ENCODE peak calls at places on chromosomes 13 and 19, in six cellular contexts. One of them, this sample, is unnamed.
A peak's percentile ranks its signal among the peaks of the same experiment; 100 is the strongest.

GRCh38 chr13:78022164-78022877 is 103.7 kb upstream of the EDNRB start:
- DNase-seq in endodermal cell: no peak
- DNase-seq in left lung: peak; percentile 39
- DNase-seq in hepatocyte: no peak
- DNase-seq in H1: no peak
- DNase-seq in cardiac muscle cell: peak; percentile 70
- DNase-seq in this sample: peak; percentile 45

GRCh38 chr13:67355791-67356190 is 125.7 kb upstream of the PCDH9 start:
- DNase-seq in endodermal cell: no peak
- DNase-seq in hepatocyte: no peak
- DNase-seq in cardiac muscle cell: no peak
- DNase-seq in H1: no peak
- DNase-seq in left lung: no peak
- DNase-seq in this sample: no peak

GRCh38 chr19:48674216-48674809 is 1.5 kb upstream of the NTN5 start:
- DNase-seq in left lung: no peak
- DNase-seq in endodermal cell: peak; percentile 75
- DNase-seq in H1: no peak
- DNase-seq in cardiac muscle cell: no peak
- DNase-seq in hepatocyte: no peak
- DNase-seq in this sample: no peak

GRCh38 chr13:53121131-53121773 is 92.6 kb downstream of the OLFM4 start:
- DNase-seq in left lung: no peak
- DNase-seq in H1: no peak
- DNase-seq in cardiac muscle cell: no peak
- DNase-seq in endodermal cell: no peak
- DNase-seq in hepatocyte: no peak
- DNase-seq in this sample: no peak

GRCh38 chr13:73625562-73626339 is 508.5 kb downstream of the KLF12 start:
- DNase-seq in endodermal cell: no peak
- DNase-seq in H1: no peak
- DNase-seq in left lung: no peak
- DNase-seq in cardiac muscle cell: no peak
- DNase-seq in hepatocyte: no peak
- DNase-seq in this sample: no peak

GRCh38 chr19:42081584-42082258 is 5.8 kb downstream of the ZNF574 start:
- DNase-seq in endodermal cell: no peak
- DNase-seq in hepatocyte: peak; percentile 58
- DNase-seq in left lung: no peak
- DNase-seq in H1: no peak
- DNase-seq in cardiac muscle cell: peak; percentile 62
- DNase-seq in this sample: no peak

GRCh38 chr13:26061947-26062346 is 10.1 kb upstream of the SHISA2 start:
- DNase-seq in cardiac muscle cell: peak; percentile 73
- DNase-seq in left lung: no peak
- DNase-seq in endodermal cell: no peak
- DNase-seq in hepatocyte: peak; percentile 16
- DNase-seq in H1: no peak
- DNase-seq in this sample: no peak

GRCh38 chr13:24178847-24179845 is 18.6 kb downstream of the SPATA13 start:
- DNase-seq in H1: no peak
- DNase-seq in left lung: no peak
- DNase-seq in endodermal cell: no peak
- DNase-seq in cardiac muscle cell: no peak
- DNase-seq in hepatocyte: no peak
- DNase-seq in this sample: no peak

GRCh38 chr13:40329682-40330485 is 336.6 kb downstream of the FOXO1 start:
- DNase-seq in H1: no peak
- DNase-seq in cardiac muscle cell: peak; percentile 61
- DNase-seq in left lung: no peak
- DNase-seq in hepatocyte: no peak
- DNase-seq in endodermal cell: no peak
- DNase-seq in this sample: no peak

GRCh38 chr13:19685445-19685844 is 52.0 kb downstream of the MPHOSPH8 start:
- DNase-seq in H1: no peak
- DNase-seq in cardiac muscle cell: no peak
- DNase-seq in left lung: no peak
- DNase-seq in hepatocyte: no peak
- DNase-seq in endodermal cell: no peak
- DNase-seq in this sample: no peak

GRCh38 chr19:46976845-46977320 is 42.8 kb upstream of the NPAS1 start:
- DNase-seq in left lung: peak; percentile 56
- DNase-seq in H1: no peak
- DNase-seq in endodermal cell: peak; percentile 94
- DNase-seq in cardiac muscle cell: peak; percentile 83
- DNase-seq in hepatocyte: peak; percentile 62
- DNase-seq in this sample: peak; percentile 89

GRCh38 chr13:31160857-31161582 is 684 bp downstream of the HSPH1 start:
- DNase-seq in endodermal cell: peak; percentile 73
- DNase-seq in left lung: peak; percentile 84
- DNase-seq in hepatocyte: peak; percentile 83
- DNase-seq in cardiac muscle cell: peak; percentile 85
- DNase-seq in H1: no peak
- DNase-seq in this sample: peak; percentile 59

DNA sequence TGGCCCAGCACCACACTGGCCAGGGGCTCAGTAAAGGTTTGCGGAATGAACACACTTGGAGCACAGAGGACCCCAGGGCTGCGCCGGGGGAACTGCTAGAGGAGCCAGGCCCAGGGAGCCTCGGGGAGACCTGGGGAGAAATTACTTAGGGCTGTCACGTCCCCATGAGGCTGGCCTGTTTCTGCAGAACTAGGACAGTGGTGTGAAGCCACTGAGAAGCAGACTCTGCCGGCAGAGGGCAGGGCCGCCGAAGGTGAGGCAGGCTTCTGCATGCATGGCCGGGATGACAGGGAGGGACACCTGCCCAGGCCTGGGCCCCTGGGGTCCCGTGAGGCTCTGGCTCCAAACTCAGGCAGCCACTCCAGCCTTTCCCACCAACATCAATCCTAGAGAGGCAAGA is 26.4 kb downstream of the ELAVL1 start:
- DNase-seq in left lung: no peak
- DNase-seq in hepatocyte: no peak
- DNase-seq in H1: no peak
- DNase-seq in endodermal cell: no peak
- DNase-seq in cardiac muscle cell: no peak
- DNase-seq in this sample: no peak
- TF ChIP-seq CTCF in left lung: no peak
- TF ChIP-seq CTCF in hepatocyte: no peak
- TF ChIP-seq CTCF in H1: no peak
- TF ChIP-seq CTCF in endodermal cell: no peak
- TF ChIP-seq CTCF in cardiac muscle cell: no peak
- TF ChIP-seq CTCF in this sample: no peak

GRCh38 chr19:18418034-18418724 is 1.0 kb upstream of the SSBP4 start:
- DNase-seq in left lung: peak; percentile 77
- DNase-seq in hepatocyte: no peak
- DNase-seq in H1: no peak
- DNase-seq in endodermal cell: peak; percentile 67
- DNase-seq in cardiac muscle cell: no peak
- DNase-seq in this sample: peak; percentile 80
- H3K27me3 ChIP-seq in left lung: no peaks in the 10 kb centered on the region
- H3K27me3 ChIP-seq in hepatocyte: no peaks in the 10 kb centered on the region
- H3K27me3 ChIP-seq in H1: peaks cover 17% of the 10 kb centered on the region
- H3K27me3 ChIP-seq in endodermal cell: peaks cover 10% of the 10 kb centered on the region
- H3K27me3 ChIP-seq in cardiac muscle cell: no peaks in the 10 kb centered on the region
- H3K27me3 ChIP-seq in this sample: no peaks in the 10 kb centered on the region

DNA sequence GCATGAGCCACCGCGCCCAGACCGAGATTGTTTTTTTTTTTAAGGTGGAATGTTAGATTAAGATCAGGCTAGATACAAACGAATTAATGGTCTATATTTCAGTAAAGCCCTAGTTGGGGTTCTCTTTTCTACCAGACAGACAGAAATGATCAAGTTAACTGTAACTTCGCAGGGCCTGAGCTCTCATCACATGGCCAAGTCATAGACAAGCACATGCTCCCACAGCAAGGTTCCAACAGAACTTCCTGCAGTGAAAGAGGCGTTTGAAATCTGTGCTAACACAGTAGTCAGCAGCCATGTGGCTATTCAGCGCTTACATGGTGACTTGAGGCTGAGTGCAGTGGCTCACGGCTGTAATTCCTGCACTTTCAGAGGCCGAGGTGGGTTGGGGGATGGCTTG is 34.7 kb upstream of the SEMA6B start:
- DNase-seq in left lung: no peak
- DNase-seq in H1: no peak
- DNase-seq in endodermal cell: no peak
- DNase-seq in hepatocyte: no peak
- DNase-seq in cardiac muscle cell: no peak
- DNase-seq in this sample: no peak
- TF ChIP-seq CTCF in left lung: no peak
- TF ChIP-seq CTCF in H1: no peak
- TF ChIP-seq CTCF in endodermal cell: no peak
- TF ChIP-seq CTCF in hepatocyte: no peak
- TF ChIP-seq CTCF in cardiac muscle cell: no peak
- TF ChIP-seq CTCF in this sample: no peak

DNA sequence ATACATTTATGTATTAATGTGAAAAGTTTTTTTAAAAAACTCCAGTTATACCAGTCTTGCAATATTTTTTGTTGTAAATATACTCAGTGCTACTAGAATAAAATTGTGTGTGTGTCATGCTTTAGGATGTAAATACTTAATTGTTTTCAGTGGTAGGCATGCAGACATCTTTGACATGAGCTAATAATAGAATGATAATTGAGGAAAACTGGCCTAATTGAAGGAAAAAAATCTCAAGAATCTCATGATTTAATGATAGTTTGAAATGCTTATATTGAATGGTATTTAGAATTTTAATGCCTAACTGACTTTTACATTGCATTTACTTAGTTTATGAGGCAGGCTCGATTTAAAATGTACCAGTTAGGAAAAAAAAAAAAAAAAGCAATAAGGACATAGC is 3.2 kb upstream of the MAB21L1 start:
- DNase-seq in hepatocyte: no peak
- DNase-seq in cardiac muscle cell: no peak
- DNase-seq in endodermal cell: no peak
- DNase-seq in left lung: no peak
- DNase-seq in H1: no peak
- DNase-seq in this sample: no peak
- H3K27me3 ChIP-seq in hepatocyte: peaks cover 61% of the 10 kb centered on the region
- H3K27me3 ChIP-seq in cardiac muscle cell: peaks cover 83% of the 10 kb centered on the region
- H3K27me3 ChIP-seq in endodermal cell: peaks cover 71% of the 10 kb centered on the region
- H3K27me3 ChIP-seq in left lung: peaks cover 49% of the 10 kb centered on the region
- H3K27me3 ChIP-seq in H1: peaks cover 33% of the 10 kb centered on the region
- H3K27me3 ChIP-seq in this sample: no peaks in the 10 kb centered on the region

DNA sequence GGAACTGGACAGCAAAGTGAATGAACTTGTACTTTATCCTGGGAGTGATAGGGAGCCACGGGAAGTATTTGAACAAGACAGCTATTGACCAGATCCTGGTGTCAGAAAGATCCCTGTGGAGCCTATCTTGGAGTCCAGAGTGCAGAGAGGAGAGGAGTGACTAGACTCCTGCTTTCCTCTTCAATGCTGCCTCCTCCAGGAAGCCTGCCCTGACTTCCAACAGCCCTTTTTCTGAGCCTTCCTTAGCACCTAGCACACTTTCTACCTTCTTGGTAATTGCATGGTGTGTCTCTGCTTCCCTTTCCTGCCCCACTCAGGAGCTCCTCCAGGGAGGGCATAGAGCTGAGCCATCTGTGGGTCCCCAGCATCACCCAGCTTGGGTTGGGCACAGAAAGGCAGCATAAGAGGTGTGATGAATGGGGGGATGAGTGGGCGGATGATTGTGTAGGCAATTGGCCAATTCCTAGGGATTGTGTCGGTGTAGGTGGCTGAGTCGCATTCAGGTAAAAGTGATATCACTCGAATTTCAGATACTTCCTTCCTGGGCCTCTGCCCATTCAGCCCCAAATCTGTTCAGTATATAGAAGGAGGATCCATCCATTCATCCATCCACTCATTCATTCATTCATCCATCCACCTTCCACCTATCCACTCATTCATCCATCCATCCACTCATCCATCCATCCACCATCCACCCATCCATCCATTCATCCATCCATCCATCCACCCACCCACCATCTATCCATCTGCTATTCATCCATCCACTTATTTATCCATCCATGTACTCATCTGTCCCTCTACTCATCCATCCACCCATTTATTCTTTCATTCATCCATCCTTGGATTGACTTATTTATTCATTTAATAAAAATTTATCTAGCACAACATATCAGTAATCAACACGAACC is 26.9 kb downstream of the CYP4F22 start:
- DNase-seq in hepatocyte: no peak
- DNase-seq in H1: no peak
- DNase-seq in endodermal cell: no peak
- DNase-seq in left lung: no peak
- DNase-seq in cardiac muscle cell: no peak
- DNase-seq in this sample: no peak
- TF ChIP-seq CTCF in hepatocyte: no peak
- TF ChIP-seq CTCF in H1: no peak
- TF ChIP-seq CTCF in endodermal cell: no peak
- TF ChIP-seq CTCF in left lung: no peak
- TF ChIP-seq CTCF in cardiac muscle cell: no peak
- TF ChIP-seq CTCF in this sample: no peak

GRCh38 chr13:99980201-99981114 is 1.1 kb upstream of the ZIC2 start:
- DNase-seq in H1: no peak
- DNase-seq in cardiac muscle cell: peak; percentile 71
- DNase-seq in left lung: peak; percentile 60
- DNase-seq in endodermal cell: peak; percentile 96
- DNase-seq in hepatocyte: peak; percentile 81
- DNase-seq in this sample: peak; percentile 41

GRCh38 chr13:99977334-99977911 is 4.2 kb upstream of the ZIC2 start:
- DNase-seq in left lung: no peak
- DNase-seq in endodermal cell: peak; percentile 38
- DNase-seq in cardiac muscle cell: no peak
- DNase-seq in hepatocyte: no peak
- DNase-seq in H1: no peak
- DNase-seq in this sample: no peak

GRCh38 chr13:99979453-99980200 is 2.0 kb upstream of the ZIC2 start:
- DNase-seq in hepatocyte: peak; percentile 20
- DNase-seq in left lung: no peak
- DNase-seq in endodermal cell: peak; percentile 87
- DNase-seq in cardiac muscle cell: no peak
- DNase-seq in H1: no peak
- DNase-seq in this sample: no peak

GRCh38 chr13:99977912-99978780 is 3.4 kb upstream of the ZIC2 start:
- DNase-seq in left lung: no peak
- DNase-seq in hepatocyte: no peak
- DNase-seq in endodermal cell: peak; percentile 82
- DNase-seq in cardiac muscle cell: no peak
- DNase-seq in H1: no peak
- DNase-seq in this sample: no peak

DNA sequence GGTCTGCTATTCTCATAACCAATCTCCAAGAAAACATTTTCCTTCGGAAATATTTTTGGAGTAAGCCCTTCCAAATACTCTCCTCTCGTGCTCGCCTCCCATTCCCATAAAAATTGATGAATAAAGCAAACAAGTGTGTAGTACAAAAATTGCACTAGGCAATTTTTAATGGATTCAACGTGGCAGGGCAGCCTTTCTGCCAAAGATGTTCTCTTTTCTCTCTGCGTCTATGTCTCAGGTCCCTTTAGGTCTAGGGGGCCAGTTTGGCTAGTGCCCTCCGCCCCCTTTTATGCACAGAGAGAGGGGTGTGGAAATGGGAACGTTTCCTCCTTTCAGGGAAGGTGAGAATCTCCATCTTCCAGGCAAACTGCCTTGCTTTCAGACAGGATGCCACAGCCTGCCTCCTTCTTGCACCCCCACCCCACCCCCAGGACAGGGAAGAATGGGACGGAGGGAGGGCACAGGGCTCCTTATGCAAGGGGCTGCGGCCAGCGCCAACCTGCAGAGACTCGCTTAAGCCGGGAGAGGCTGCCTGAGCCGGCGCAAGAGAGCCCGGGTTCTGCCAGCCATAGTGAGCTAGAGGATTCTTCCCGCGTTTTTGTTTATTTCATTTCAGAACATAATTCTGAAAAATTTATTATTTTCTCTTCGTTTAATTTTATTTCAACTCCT is 2.7 kb upstream of the ZIC2 start:
- DNase-seq in H1: no peak
- DNase-seq in hepatocyte: peak; percentile 30
- DNase-seq in endodermal cell: peak; percentile 94
- DNase-seq in left lung: no peak
- DNase-seq in cardiac muscle cell: no peak
- DNase-seq in this sample: no peak
- H3K27me3 ChIP-seq in H1: no peaks in the 10 kb centered on the region
- H3K27me3 ChIP-seq in hepatocyte: peaks cover 90% of the 10 kb centered on the region
- H3K27me3 ChIP-seq in endodermal cell: peaks cover 43% of the 10 kb centered on the region
- H3K27me3 ChIP-seq in left lung: peaks cover 96% of the 10 kb centered on the region
- H3K27me3 ChIP-seq in cardiac muscle cell: peaks cover 97% of the 10 kb centered on the region
- H3K27me3 ChIP-seq in this sample: peaks cover 14% of the 10 kb centered on the region

This sample was measured in tibial artery.